ENCODE peak calls at places on chromosomes 4 and X, in four cellular contexts. A is body of pancreas, H is B cell, Y is heart right ventricle. S is an unnamed sample.

GRCh38 chr4:14916554-14917304 is 85.6 kb upstream of the CPEB2 start:
- DNase-seq in A (no peak), Y (no peak), H (no peak), S (no peak)

GRCh38 chrX:52979993-52980392 is 21.7 kb upstream of the FAM156A start:
- DNase-seq in A (no peak), Y (no peak), H (no peak), S (no peak)

GRCh38 chrX:103734125-103734760 is 23.5 kb downstream of the TMEM31 start:
- DNase-seq in Y (no peak), A (no peak), H (no peak), S (no peak)

GRCh38 chr4:3708611-3709010 is 57.6 kb upstream of the ADRA2C start:
- DNase-seq in A (no peak), H (no peak), Y (no peak), S (no peak)

GRCh38 chr4:47031011-47031678 is at the start of gene GABRB1:
- DNase-seq in A (peak; percentile 66), Y (peak; percentile 58), H (no peak), S (no peak)

GRCh38 chr4:141788169-141788915 is 152.0 kb downstream of the IL15 start:
- DNase-seq in A (no peak), Y (no peak), H (no peak), S (no peak)

GRCh38 chr4:143036443-143036842 is 148.3 kb upstream of the USP38 start:
- DNase-seq in A (no peak), Y (no peak), H (no peak), S (no peak)

GRCh38 chrX:49910344-49910743 is 12.1 kb upstream of the CLCN5 start:
- DNase-seq in Y (no peak), A (no peak), H (no peak), S (no peak)

GRCh38 chr4:14348506-14348905 is 653.8 kb upstream of the CPEB2 start:
- DNase-seq in Y (no peak), H (no peak), A (no peak), S (no peak)

GRCh38 chr4:153143527-153144348 is 60.5 kb upstream of the TRIM2 start:
- DNase-seq in A (peak; percentile 42), H (no peak), Y (no peak), S (no peak)

GRCh38 chr4:177079327-177079726 is 230.3 kb upstream of the NEIL3 start:
- DNase-seq in A (no peak), H (no peak), Y (no peak), S (no peak)

GRCh38 chr4:177077095-177077494 is 232.6 kb upstream of the NEIL3 start:
- DNase-seq in H (no peak), A (no peak), Y (no peak), S (no peak)

GRCh38 chr4:177080388-177080787 is 229.3 kb upstream of the NEIL3 start:
- DNase-seq in H (no peak), Y (no peak), A (no peak), S (no peak)

GRCh38 chr4:177077572-177077971 is 232.1 kb upstream of the NEIL3 start:
- DNase-seq in H (no peak), Y (no peak), A (no peak), S (no peak)
- TF ChIP-seq CTCF in H (no peak), Y (no peak), A (no peak), S (no peak)

GRCh38 chrX:87732133-87732532 is 214.5 kb downstream of the KLHL4 start:
- DNase-seq in H (no peak), A (no peak), Y (no peak), S (no peak)
- TF ChIP-seq CTCF in H (no peak), A (no peak), Y (no peak), S (no peak)

GRCh38 chrX:55135171-55135570 is 46.4 kb downstream of the PAGE2 start:
- DNase-seq in A (peak; percentile 31), Y (peak; percentile 11), H (no peak), S (no peak)
- TF ChIP-seq CTCF in A (peak; percentile 67), Y (peak; percentile 48), H (peak; percentile 14), S (peak; percentile 38)

DNA sequence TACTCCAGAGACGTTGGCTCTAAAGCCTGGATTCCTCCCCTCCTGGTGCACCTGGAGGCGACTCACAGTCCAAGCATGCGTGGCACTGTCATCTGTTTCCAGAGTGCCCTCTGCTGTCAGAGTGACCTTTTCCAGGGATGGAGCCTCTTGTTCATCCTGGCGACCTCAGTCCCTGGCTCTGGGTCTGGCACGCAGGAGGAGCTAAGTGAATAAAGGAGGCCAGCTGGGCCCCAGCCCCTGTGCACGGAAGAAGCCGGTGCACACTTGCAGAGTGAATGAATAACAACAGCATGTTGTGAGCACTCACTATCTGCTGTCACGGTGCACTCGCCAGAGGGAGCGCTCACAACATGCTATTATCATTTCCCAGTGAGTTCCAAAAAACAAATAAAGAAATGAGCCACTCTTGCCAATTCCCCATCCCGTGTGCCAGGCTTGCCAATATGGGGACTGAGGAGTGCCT is 27.8 kb upstream of the PSAPL1 start:
- DNase-seq in A (peak; percentile 22), H (no peak), Y (no peak), S (no peak)
- TF ChIP-seq CTCF in A (peak; percentile 3), H (no peak), Y (peak; percentile 33), S (no peak)

GRCh38 chrX:131783555-131784338 is 239.4 kb upstream of the STK26 start:
- DNase-seq in A (no peak), Y (no peak), H (no peak), S (no peak)
- TF ChIP-seq CTCF in A (peak; percentile 83), Y (peak; percentile 59), H (no peak), S (peak; percentile 62)